ENCODE peak calls at places on chromosomes 1 and 21, in six cellular contexts. One of them, this sample, is unnamed.

GRCh38 chr1:30551603-30552002 is 171.8 kb downstream of the MATN1 start:
- DNase-seq in aorta: no peak
- DNase-seq in IMR-90: no peak
- DNase-seq in A549: no peak
- DNase-seq in fibroblast of mammary gland: no peak
- DNase-seq in small intestine: no peak
- DNase-seq in this sample: no peak

GRCh38 chr1:44760876-44761275 is 14.5 kb upstream of the RPS8 start:
- DNase-seq in fibroblast of mammary gland: no peak
- DNase-seq in A549: no peak
- DNase-seq in aorta: no peak
- DNase-seq in IMR-90: no peak
- DNase-seq in small intestine: no peak
- DNase-seq in this sample: no peak

GRCh38 chr1:234186037-234186688 is 187.1 kb upstream of the COA6 start:
- DNase-seq in A549: peak
- DNase-seq in aorta: no peak
- DNase-seq in IMR-90: peak
- DNase-seq in small intestine: no peak
- DNase-seq in fibroblast of mammary gland: peak
- DNase-seq in this sample: no peak

GRCh38 chr21:38619865-38620513 is 121.7 kb upstream of the ERG start:
- DNase-seq in A549: no peak
- DNase-seq in small intestine: no peak
- DNase-seq in IMR-90: no peak
- DNase-seq in fibroblast of mammary gland: peak
- DNase-seq in aorta: peak
- DNase-seq in this sample: no peak

GRCh38 chr1:244970236-244970652 is 105.9 kb upstream of the HNRNPU start:
- DNase-seq in small intestine: peak
- DNase-seq in fibroblast of mammary gland: peak
- DNase-seq in IMR-90: peak
- DNase-seq in aorta: no peak
- DNase-seq in A549: peak
- DNase-seq in this sample: peak

GRCh38 chr1:116880952-116881351 is 28.8 kb upstream of the PTGFRN start:
- DNase-seq in aorta: no peak
- DNase-seq in fibroblast of mammary gland: peak
- DNase-seq in A549: no peak
- DNase-seq in IMR-90: no peak
- DNase-seq in small intestine: no peak
- DNase-seq in this sample: no peak

GRCh38 chr1:234977891-234978396 is 150.7 kb downstream of the TOMM20 start:
- DNase-seq in small intestine: no peak
- DNase-seq in fibroblast of mammary gland: no peak
- DNase-seq in aorta: no peak
- DNase-seq in A549: peak
- DNase-seq in IMR-90: no peak
- DNase-seq in this sample: no peak

GRCh38 chr1:29878501-29878900 is 642.2 kb downstream of the PTPRU start:
- DNase-seq in fibroblast of mammary gland: no peak
- DNase-seq in A549: no peak
- DNase-seq in aorta: no peak
- DNase-seq in IMR-90: no peak
- DNase-seq in small intestine: no peak
- DNase-seq in this sample: no peak

GRCh38 chr1:204076891-204077290 is 4.0 kb downstream of the SOX13 start:
- DNase-seq in aorta: no peak
- DNase-seq in small intestine: no peak
- DNase-seq in IMR-90: no peak
- DNase-seq in A549: no peak
- DNase-seq in fibroblast of mammary gland: no peak
- DNase-seq in this sample: no peak

GRCh38 chr1:3679799-3680453 is 27.6 kb downstream of the TP73 start:
- DNase-seq in fibroblast of mammary gland: no peak
- DNase-seq in aorta: peak
- DNase-seq in small intestine: no peak
- DNase-seq in IMR-90: no peak
- DNase-seq in A549: no peak
- DNase-seq in this sample: no peak

GRCh38 chr1:38941527-38942019 is at the start of gene RHBDL2:
- DNase-seq in A549: peak
- DNase-seq in IMR-90: peak
- DNase-seq in aorta: peak
- DNase-seq in fibroblast of mammary gland: peak
- DNase-seq in small intestine: no peak
- DNase-seq in this sample: peak
- H3K4me3 ChIP-seq in A549: peak
- H3K4me3 ChIP-seq in IMR-90: peak
- H3K4me3 ChIP-seq in aorta: peak
- H3K4me3 ChIP-seq in fibroblast of mammary gland: peak
- H3K4me3 ChIP-seq in small intestine: no peak
- H3K4me3 ChIP-seq in this sample: peak

DNA sequence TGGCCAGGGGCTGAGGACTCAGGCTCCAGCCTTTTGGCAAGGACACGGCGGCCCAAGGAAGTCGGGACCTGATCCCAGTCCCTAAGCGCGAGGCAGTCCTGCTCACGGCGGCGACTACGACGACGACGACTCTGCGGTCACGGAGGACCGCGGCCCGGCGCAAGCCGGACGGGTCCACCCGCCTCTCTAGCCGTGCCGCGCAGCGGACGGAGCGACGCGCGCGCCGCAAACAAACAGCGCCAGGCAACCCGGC is 381 bp downstream of the WNT9A start:
- DNase-seq in A549: peak
- DNase-seq in fibroblast of mammary gland: peak
- DNase-seq in small intestine: no peak
- DNase-seq in IMR-90: no peak
- DNase-seq in aorta: peak
- DNase-seq in this sample: no peak
- H3K4me3 ChIP-seq in A549: peak
- H3K4me3 ChIP-seq in fibroblast of mammary gland: peak
- H3K4me3 ChIP-seq in small intestine: peak
- H3K4me3 ChIP-seq in IMR-90: peak
- H3K4me3 ChIP-seq in aorta: peak
- H3K4me3 ChIP-seq in this sample: peak

GRCh38 chr1:24142546-24143431 is at the start of gene IL22RA1:
- DNase-seq in fibroblast of mammary gland: no peak
- DNase-seq in aorta: no peak
- DNase-seq in IMR-90: peak
- DNase-seq in small intestine: peak
- DNase-seq in A549: peak
- DNase-seq in this sample: no peak
- H3K4me3 ChIP-seq in fibroblast of mammary gland: peak
- H3K4me3 ChIP-seq in aorta: peak
- H3K4me3 ChIP-seq in IMR-90: peak
- H3K4me3 ChIP-seq in small intestine: peak
- H3K4me3 ChIP-seq in A549: peak
- H3K4me3 ChIP-seq in this sample: peak

GRCh38 chr1:13584876-13585598 is 1.4 kb downstream of the PDPN start:
- DNase-seq in aorta: no peak
- DNase-seq in small intestine: no peak
- DNase-seq in fibroblast of mammary gland: no peak
- DNase-seq in A549: no peak
- DNase-seq in IMR-90: no peak
- DNase-seq in this sample: no peak
- H3K4me3 ChIP-seq in aorta: no peak
- H3K4me3 ChIP-seq in small intestine: no peak
- H3K4me3 ChIP-seq in fibroblast of mammary gland: no peak
- H3K4me3 ChIP-seq in A549: no peak
- H3K4me3 ChIP-seq in IMR-90: no peak
- H3K4me3 ChIP-seq in this sample: peak

GRCh38 chr1:14946011-14946359 is 207.6 kb upstream of the TMEM51 start:
- DNase-seq in A549: no peak
- DNase-seq in small intestine: no peak
- DNase-seq in IMR-90: no peak
- DNase-seq in fibroblast of mammary gland: no peak
- DNase-seq in aorta: no peak
- DNase-seq in this sample: no peak

GRCh38 chr1:14948112-14948652 is 205.4 kb upstream of the TMEM51 start:
- DNase-seq in aorta: no peak
- DNase-seq in A549: no peak
- DNase-seq in small intestine: no peak
- DNase-seq in fibroblast of mammary gland: no peak
- DNase-seq in IMR-90: no peak
- DNase-seq in this sample: no peak

GRCh38 chr1:14946567-14947285 is 206.8 kb upstream of the TMEM51 start:
- DNase-seq in fibroblast of mammary gland: peak
- DNase-seq in IMR-90: peak
- DNase-seq in aorta: peak
- DNase-seq in small intestine: no peak
- DNase-seq in A549: no peak
- DNase-seq in this sample: no peak

GRCh38 chr1:14949270-14949835 is 204.2 kb upstream of the TMEM51 start:
- DNase-seq in IMR-90: no peak
- DNase-seq in small intestine: no peak
- DNase-seq in fibroblast of mammary gland: no peak
- DNase-seq in A549: no peak
- DNase-seq in aorta: no peak
- DNase-seq in this sample: no peak

GRCh38 chr1:14947421-14947820 is 206.1 kb upstream of the TMEM51 start:
- DNase-seq in aorta: no peak
- DNase-seq in small intestine: no peak
- DNase-seq in IMR-90: no peak
- DNase-seq in A549: no peak
- DNase-seq in fibroblast of mammary gland: no peak
- DNase-seq in this sample: no peak
- H3K4me3 ChIP-seq in aorta: no peak
- H3K4me3 ChIP-seq in small intestine: no peak
- H3K4me3 ChIP-seq in IMR-90: peak
- H3K4me3 ChIP-seq in A549: no peak
- H3K4me3 ChIP-seq in fibroblast of mammary gland: no peak
- H3K4me3 ChIP-seq in this sample: peak

GRCh38 chr1:42955311-42956063 is 3.2 kb downstream of the SLC2A1 start:
- DNase-seq in IMR-90: no peak
- DNase-seq in A549: no peak
- DNase-seq in fibroblast of mammary gland: no peak
- DNase-seq in aorta: no peak
- DNase-seq in small intestine: no peak
- DNase-seq in this sample: no peak

GRCh38 chr1:42957880-42958487 is 684 bp downstream of the SLC2A1 start:
- DNase-seq in small intestine: no peak
- DNase-seq in aorta: peak
- DNase-seq in A549: peak
- DNase-seq in IMR-90: peak
- DNase-seq in fibroblast of mammary gland: peak
- DNase-seq in this sample: no peak

GRCh38 chr1:42957229-42957879 is 1.3 kb downstream of the SLC2A1 start:
- DNase-seq in fibroblast of mammary gland: no peak
- DNase-seq in small intestine: no peak
- DNase-seq in IMR-90: no peak
- DNase-seq in aorta: no peak
- DNase-seq in A549: no peak
- DNase-seq in this sample: no peak

GRCh38 chr1:42958488-42959317 is at the start of gene SLC2A1:
- DNase-seq in fibroblast of mammary gland: peak
- DNase-seq in small intestine: peak
- DNase-seq in aorta: peak
- DNase-seq in A549: peak
- DNase-seq in IMR-90: peak
- DNase-seq in this sample: peak

GRCh38 chr1:42956739-42957138 is 1.9 kb downstream of the SLC2A1 start:
- DNase-seq in aorta: no peak
- DNase-seq in fibroblast of mammary gland: no peak
- DNase-seq in A549: no peak
- DNase-seq in small intestine: no peak
- DNase-seq in IMR-90: no peak
- DNase-seq in this sample: no peak
- H3K4me3 ChIP-seq in aorta: no peak
- H3K4me3 ChIP-seq in fibroblast of mammary gland: peak
- H3K4me3 ChIP-seq in A549: peak
- H3K4me3 ChIP-seq in small intestine: peak
- H3K4me3 ChIP-seq in IMR-90: peak
- H3K4me3 ChIP-seq in this sample: peak

GRCh38 chr1:83067954-83068353 is 931.0 kb downstream of the TTLL7 start:
- DNase-seq in IMR-90: no peak
- DNase-seq in aorta: no peak
- DNase-seq in fibroblast of mammary gland: no peak
- DNase-seq in small intestine: no peak
- DNase-seq in A549: no peak
- DNase-seq in this sample: no peak

GRCh38 chr1:83065952-83066727 is 932.8 kb downstream of the TTLL7 start:
- DNase-seq in small intestine: no peak
- DNase-seq in aorta: no peak
- DNase-seq in IMR-90: no peak
- DNase-seq in fibroblast of mammary gland: peak
- DNase-seq in A549: no peak
- DNase-seq in this sample: no peak

GRCh38 chr1:83060216-83060615 is 938.7 kb downstream of the TTLL7 start:
- DNase-seq in fibroblast of mammary gland: no peak
- DNase-seq in small intestine: no peak
- DNase-seq in A549: no peak
- DNase-seq in aorta: no peak
- DNase-seq in IMR-90: no peak
- DNase-seq in this sample: no peak

GRCh38 chr1:83064589-83065242 is 934.2 kb downstream of the TTLL7 start:
- DNase-seq in fibroblast of mammary gland: no peak
- DNase-seq in A549: no peak
- DNase-seq in small intestine: no peak
- DNase-seq in IMR-90: no peak
- DNase-seq in aorta: no peak
- DNase-seq in this sample: no peak
- H3K4me3 ChIP-seq in fibroblast of mammary gland: no peak
- H3K4me3 ChIP-seq in A549: peak
- H3K4me3 ChIP-seq in small intestine: no peak
- H3K4me3 ChIP-seq in IMR-90: no peak
- H3K4me3 ChIP-seq in aorta: no peak
- H3K4me3 ChIP-seq in this sample: peak

GRCh38 chr1:227343201-227343600 is 24.9 kb upstream of the CDC42BPA start:
- DNase-seq in A549: no peak
- DNase-seq in small intestine: no peak
- DNase-seq in fibroblast of mammary gland: peak
- DNase-seq in aorta: no peak
- DNase-seq in IMR-90: peak
- DNase-seq in this sample: no peak

GRCh38 chr1:227342075-227342829 is 24.0 kb upstream of the CDC42BPA start:
- DNase-seq in IMR-90: no peak
- DNase-seq in A549: peak
- DNase-seq in aorta: no peak
- DNase-seq in fibroblast of mammary gland: no peak
- DNase-seq in small intestine: no peak
- DNase-seq in this sample: no peak

GRCh38 chr1:227343727-227344551 is 25.6 kb upstream of the CDC42BPA start:
- DNase-seq in A549: peak
- DNase-seq in small intestine: no peak
- DNase-seq in fibroblast of mammary gland: peak
- DNase-seq in IMR-90: peak
- DNase-seq in aorta: no peak
- DNase-seq in this sample: no peak
- H3K4me3 ChIP-seq in A549: no peak
- H3K4me3 ChIP-seq in small intestine: no peak
- H3K4me3 ChIP-seq in fibroblast of mammary gland: no peak
- H3K4me3 ChIP-seq in IMR-90: no peak
- H3K4me3 ChIP-seq in aorta: no peak
- H3K4me3 ChIP-seq in this sample: no peak

GRCh38 chr1:37763791-37764741 is 854 bp downstream of the EPHA10 start:
- DNase-seq in fibroblast of mammary gland: peak
- DNase-seq in A549: no peak
- DNase-seq in small intestine: no peak
- DNase-seq in IMR-90: peak
- DNase-seq in aorta: no peak
- DNase-seq in this sample: no peak
- H3K4me3 ChIP-seq in fibroblast of mammary gland: no peak
- H3K4me3 ChIP-seq in A549: no peak
- H3K4me3 ChIP-seq in small intestine: no peak
- H3K4me3 ChIP-seq in IMR-90: no peak
- H3K4me3 ChIP-seq in aorta: no peak
- H3K4me3 ChIP-seq in this sample: no peak

This sample was measured in lower lobe of right lung.